ENCODE peak calls at places on chromosomes 4 and X, in six cellular contexts. X is HT1080, Q is body of pancreas, L is IMR-90, P is cerebellar cortex, W is nucleus accumbens. N is an unnamed sample.

GRCh38 chr4:125244848-125245450 is 69.8 kb upstream of the FAT4 start:
- DNase-seq in X (peak), Q (no peak), L (peak), P (peak), W (no peak), N (no peak)

GRCh38 chr4:169253904-169254303 is 16.9 kb downstream of the SH3RF1 start:
- DNase-seq in X (peak), Q (no peak), L (peak), P (no peak), W (no peak), N (no peak)

GRCh38 chr4:108738307-108738706 is 24.5 kb downstream of the ETNPPL start:
- DNase-seq in X (peak), Q (no peak), L (peak), P (no peak), W (no peak), N (no peak)

GRCh38 chrX:139850968-139851367 is 81.9 kb downstream of the ATP11C start:
- DNase-seq in X (no peak), Q (no peak), L (no peak), P (no peak), W (no peak), N (no peak)

GRCh38 chr4:4408576-4409335 is 21.9 kb downstream of the NSG1 start:
- DNase-seq in X (no peak), Q (no peak), L (no peak), P (no peak), W (no peak), N (no peak)

GRCh38 chr4:100169796-100170485 is 20.3 kb downstream of the DDIT4L start:
- DNase-seq in X (peak), Q (no peak), L (peak), P (no peak), W (no peak), N (no peak)

GRCh38 chr4:32748498-32748897 is 2028.3 kb downstream of the PCDH7 start:
- DNase-seq in X (peak), Q (no peak), L (no peak), P (no peak), W (no peak), N (no peak)

GRCh38 chrX:113287761-113288160 is 447.1 kb upstream of the AMOT start:
- DNase-seq in X (no peak), Q (no peak), L (no peak), P (no peak), W (no peak), N (no peak)

GRCh38 chr4:7970031-7970946 is 30.6 kb upstream of the AFAP1 start:
- DNase-seq in X (peak), Q (no peak), L (peak), P (no peak), W (no peak), N (no peak)

GRCh38 chr4:108336076-108336475 is 167.3 kb upstream of the LEF1 start:
- DNase-seq in X (peak), Q (no peak), L (no peak), P (no peak), W (no peak), N (no peak)

GRCh38 chr4:75287738-75288517 is 226.3 kb downstream of the RCHY1 start:
- DNase-seq in X (no peak), Q (no peak), L (no peak), P (no peak), W (no peak), N (no peak)

GRCh38 chr4:116016201-116016600 is 902.8 kb upstream of the NDST4 start:
- DNase-seq in X (peak), Q (no peak), L (peak), P (no peak), W (no peak), N (no peak)

GRCh38 chrX:119692241-119693031 is 532 bp downstream of the SEPTIN6 start:
- DNase-seq in X (peak), Q (peak), L (peak), P (peak), W (no peak), N (peak)

GRCh38 chr4:71209161-71209560 is 129.7 kb upstream of the SLC4A4 start:
- DNase-seq in X (no peak), Q (no peak), L (peak), P (no peak), W (no peak), N (no peak)

GRCh38 chrX:57286507-57287251 is at the start of gene FAAH2:
- DNase-seq in X (no peak), Q (peak), L (no peak), P (peak), W (no peak), N (no peak)

GRCh38 chrX:8025705-8026104 is 98.5 kb upstream of the PNPLA4 start:
- DNase-seq in X (no peak), Q (no peak), L (no peak), P (no peak), W (no peak), N (no peak)

GRCh38 chrX:74133156-74133796 is 170.7 kb upstream of the ZCCHC13 start:
- DNase-seq in X (peak), Q (no peak), L (peak), P (peak), W (peak), N (no peak)

GRCh38 chr4:54902261-54902660 is 223.1 kb downstream of the KDR start:
- DNase-seq in X (peak), Q (no peak), L (peak), P (no peak), W (no peak), N (no peak)

GRCh38 chrX:106894978-106895452 is 8.1 kb downstream of the RIPPLY1 start:
- DNase-seq in X (peak), Q (no peak), L (peak), P (no peak), W (no peak), N (no peak)

GRCh38 chrX:44082829-44083228 is 109.6 kb upstream of the NDP start:
- DNase-seq in X (peak), Q (no peak), L (no peak), P (no peak), W (no peak), N (no peak)

GRCh38 chr4:38753021-38753806 is 29.6 kb downstream of the TLR10 start:
- DNase-seq in X (peak), Q (peak), L (peak), P (peak), W (peak), N (peak)

GRCh38 chr4:80240976-80241375 is 25.5 kb upstream of the FGF5 start:
- DNase-seq in X (peak), Q (no peak), L (peak), P (no peak), W (no peak), N (no peak)

GRCh38 chr4:101306225-101306624 is 41.1 kb downstream of the PPP3CA start:
- DNase-seq in X (no peak), Q (no peak), L (no peak), P (no peak), W (no peak), N (no peak)